ENCODE peak calls at places on chromosome 2, in four cellular contexts. A is fibroblast of lung, Z is heart right ventricle, Q is GM23248. V is an unnamed sample. For H3K36me3, the result is how much of the 10 kb centered on the place peaks cover.

GRCh38 chr2:203808041-203808750 is 59.4 kb upstream of the CTLA4 start:
- DNase-seq in A (peak), Z (no peak), Q (peak), V (no peak)

GRCh38 chr2:11411768-11412448 is 54.1 kb downstream of the E2F6 start:
- DNase-seq in A (peak), Z (no peak), Q (peak), V (peak)

GRCh38 chr2:110784047-110784631 is 51.8 kb downstream of the ACOXL start:
- DNase-seq in A (no peak), Z (no peak), Q (no peak), V (no peak)

GRCh38 chr2:208306291-208306690 is 40.2 kb downstream of the PIKFYVE start:
- DNase-seq in A (peak), Z (no peak), Q (peak), V (no peak)

GRCh38 chr2:241989074-241989473 is 119.5 kb downstream of the RTP5 start:
- DNase-seq in A (no peak), Z (no peak), Q (no peak), V (no peak)

GRCh38 chr2:168717790-168718502 is 84.5 kb upstream of the NOSTRIN start:
- DNase-seq in A (peak), Z (no peak), Q (no peak), V (no peak)

GRCh38 chr2:144827404-144827803 is 307.5 kb upstream of the ZEB2 start:
- DNase-seq in A (peak), Z (no peak), Q (no peak), V (no peak)

GRCh38 chr2:127541849-127542630 is 6.6 kb downstream of the MYO7B start:
- DNase-seq in A (peak), Z (no peak), Q (no peak), V (peak)

GRCh38 chr2:59885536-59885935 is 667.9 kb downstream of the BCL11A start:
- DNase-seq in A (no peak), Z (peak), Q (no peak), V (no peak)

GRCh38 chr2:191358325-191359025 is 113.3 kb downstream of the MYO1B start:
- DNase-seq in A (peak), Z (no peak), Q (no peak), V (no peak)

GRCh38 chr2:239768031-239768800 is 256.9 kb downstream of the NDUFA10 start:
- DNase-seq in A (no peak), Z (no peak), Q (no peak), V (no peak)

GRCh38 chr2:112229365-112229764 is 25.5 kb downstream of the ZC3H8 start:
- DNase-seq in A (no peak), Z (no peak), Q (peak), V (no peak)
- H3K36me3 ChIP-seq in A (under half), Z (under half), Q (under half), V (under half)

GRCh38 chr2:63844616-63845015 is 2.9 kb downstream of the UGP2 start:
- DNase-seq in A (no peak), Z (no peak), Q (no peak), V (no peak)
- H3K36me3 ChIP-seq in A (under half), Z (under half), Q (under half), V (under half)

DNA sequence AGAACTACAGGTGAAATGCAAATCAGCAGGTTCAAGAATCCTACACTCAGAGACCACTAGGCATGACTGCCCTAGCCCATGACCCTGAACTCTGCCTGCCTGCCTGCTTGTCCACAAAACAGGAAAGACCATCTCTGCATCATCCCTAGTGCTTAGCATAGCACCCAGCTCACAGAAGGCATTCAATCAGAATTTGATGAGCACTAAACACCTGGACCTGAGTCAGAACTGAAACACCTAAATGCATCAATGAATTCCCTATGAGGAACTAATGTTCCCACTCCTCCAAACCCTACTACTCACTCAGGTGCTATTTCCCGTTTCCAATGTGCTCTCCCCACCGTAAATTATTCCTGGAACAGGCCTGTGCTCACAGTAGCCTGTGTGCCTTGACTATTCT is 21.7 kb downstream of the MRPS5 start:
- DNase-seq in A (no peak), Z (no peak), Q (no peak), V (no peak)
- H3K36me3 ChIP-seq in A (under half), Z (half or more), Q (half or more), V (under half)

DNA sequence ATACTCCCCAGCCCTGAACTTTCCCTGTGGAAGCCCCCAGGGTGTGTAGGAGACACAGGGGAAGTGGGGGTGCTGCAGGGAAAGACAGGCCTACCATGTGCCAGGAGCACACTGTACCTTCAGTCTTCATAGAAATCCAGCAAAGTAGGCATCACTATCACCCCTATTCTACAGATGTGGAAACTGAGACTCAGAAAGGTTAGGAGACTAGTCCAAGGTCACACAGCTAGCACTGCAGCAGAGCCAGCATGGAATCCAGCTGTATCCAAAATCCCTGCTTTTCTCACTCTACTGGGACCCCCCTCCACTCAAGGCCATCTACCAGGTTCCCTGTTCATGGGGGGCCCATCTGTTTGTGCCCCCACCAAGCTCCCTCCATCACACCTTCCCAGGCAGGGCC is 6.8 kb downstream of the DNPEP start:
- DNase-seq in A (no peak), Z (no peak), Q (no peak), V (no peak)
- H3K36me3 ChIP-seq in A (under half), Z (under half), Q (under half), V (under half)